ENCODE peak calls at places on chromosomes 4 and X, in five cellular contexts. T, D, H, G and C are unnamed samples.

GRCh38 chrX:39559229-39559628 is 538.5 kb downstream of the BCOR start:
- DNase-seq in T (no peak), D (peak; percentile 32), H (no peak), G (no peak), C (no peak)

GRCh38 chr4:3601992-3602391 is 69.8 kb upstream of the LRPAP1 start:
- DNase-seq in T (no peak), D (no peak), H (no peak), G (no peak), C (no peak)

GRCh38 chrX:1106478-1107210 is 105.8 kb downstream of the CRLF2 start:
- DNase-seq in T (no peak), D (no peak), H (peak; percentile 19), G (no peak), C (no peak)

GRCh38 chr4:107258359-107258758 is 222.2 kb upstream of the DKK2 start:
- DNase-seq in T (peak; percentile 95), D (peak; percentile 67), H (no peak), G (no peak), C (peak; percentile 68)

GRCh38 chrX:103913356-103914020 is 48.9 kb upstream of the TMSB15B start:
- DNase-seq in T (no peak), D (peak; percentile 31), H (no peak), G (no peak), C (no peak)

GRCh38 chrX:155068165-155068564 is 2.8 kb downstream of the CMC4 start:
- DNase-seq in T (peak; percentile 79), D (peak; percentile 78), H (no peak), G (no peak), C (peak; percentile 55)

GRCh38 chr4:83855044-83855443 is 319.1 kb downstream of the GPAT3 start:
- DNase-seq in T (peak; percentile 95), D (peak; percentile 98), H (no peak), G (no peak), C (peak; percentile 81)

GRCh38 chrX:34810364-34810763 is 132.2 kb upstream of the FAM47B start:
- DNase-seq in T (peak; percentile 61), D (peak; percentile 45), H (no peak), G (no peak), C (no peak)

GRCh38 chr4:3248811-3249661 is at the start of gene MSANTD1:
- DNase-seq in T (peak; percentile 19), D (peak; percentile 54), H (peak; percentile 38), G (no peak), C (no peak)

GRCh38 chr4:34953145-34953799 is 1291.0 kb downstream of the ARAP2 start:
- DNase-seq in T (peak; percentile 48), D (no peak), H (peak; percentile 10), G (no peak), C (peak; percentile 1)

GRCh38 chrX:54495814-54496516 is at the start of gene FGD1:
- DNase-seq in T (peak; percentile 4), D (peak; percentile 70), H (peak; percentile 85), G (peak; percentile 86), C (peak; percentile 61)

GRCh38 chr4:86218721-86219481 is 141.0 kb downstream of the MAPK10 start:
- DNase-seq in T (peak; percentile 16), D (peak; percentile 54), H (peak; percentile 20), G (no peak), C (no peak)

GRCh38 chrX:108439434-108439883 is at the start of gene COL4A5:
- DNase-seq in T (peak; percentile 76), D (peak; percentile 73), H (peak; percentile 87), G (peak; percentile 56), C (peak; percentile 74)

GRCh38 chr4:56698329-56698728 is 17.2 kb upstream of the HOPX start:
- DNase-seq in T (no peak), D (peak; percentile 41), H (no peak), G (no peak), C (peak; percentile 29)

GRCh38 chr4:76435689-76436176 is 704 bp downstream of the SHROOM3 start:
- DNase-seq in T (no peak), D (peak; percentile 15), H (peak; percentile 63), G (no peak), C (no peak)

GRCh38 chr4:111359602-111360001 is 736.7 kb upstream of the PITX2 start:
- DNase-seq in T (no peak), D (no peak), H (no peak), G (no peak), C (no peak)

GRCh38 chrX:111847491-111847890 is 28.5 kb upstream of the TRPC5OS start:
- DNase-seq in T (no peak), D (no peak), H (no peak), G (no peak), C (no peak)

GRCh38 chr4:13544556-13545393 is 467 bp upstream of the NKX3-2 start:
- DNase-seq in T (peak; percentile 74), D (peak; percentile 73), H (peak; percentile 93), G (no peak), C (peak; percentile 88)

GRCh38 chr4:8078109-8078494 is 80.5 kb downstream of the ABLIM2 start:
- DNase-seq in T (no peak), D (no peak), H (no peak), G (no peak), C (no peak)